ENCODE peak calls at places on chromosomes 12 and 14, in nine cellular contexts. Y is breast epithelium, B is NCI-H446 treated with DMSO at 0.1 percent for 48 hours, W is HuH-7, U is midbrain, K is suprapubic skin, Q is endothelial cell, L is head of caudate nucleus, J is GM13976. H is an unnamed sample.

GRCh38 chr12:9926876-9927275 is 5.3 kb downstream of the CLEC2A start:
- DNase-seq in Q (no peak), U (no peak), K (no peak), J (no peak), W (no peak), L (no peak), B (no peak), Y (no peak), H (no peak)

GRCh38 chr14:98099527-98099926 is 1172.5 kb downstream of the BCL11B start:
- DNase-seq in L (no peak), Y (no peak), Q (no peak), U (no peak), W (no peak), J (no peak), K (no peak), B (no peak), H (no peak)

GRCh38 chr12:13811061-13811460 is 170.3 kb downstream of the GRIN2B start:
- DNase-seq in B (no peak), U (no peak), K (no peak), J (no peak), Q (no peak), W (no peak), Y (no peak), L (no peak), H (no peak)

GRCh38 chr12:78534311-78534710 is 330.3 kb upstream of the SYT1 start:
- DNase-seq in U (no peak), Q (no peak), K (no peak), J (no peak), L (no peak), Y (no peak), W (no peak), B (no peak), H (no peak)

GRCh38 chr14:60647081-60647836 is 2.0 kb downstream of the SIX1 start:
- DNase-seq in L (no peak), K (no peak), Y (no peak), J (no peak), U (no peak), B (no peak), W (peak), Q (peak), H (no peak)

GRCh38 chr12:109775172-109775881 is 57.9 kb downstream of the TRPV4 start:
- DNase-seq in Q (peak), K (peak), W (peak), B (no peak), L (peak), J (peak), Y (peak), U (peak), H (peak)

GRCh38 chr14:92959189-92959531 is 36.2 kb downstream of the CHGA start:
- DNase-seq in Q (no peak), U (peak), Y (no peak), W (no peak), L (peak), B (no peak), K (no peak), J (no peak), H (no peak)

GRCh38 chr12:119200601-119201000 is 21.9 kb downstream of the HSPB8 start:
- DNase-seq in Y (no peak), K (no peak), U (no peak), L (no peak), W (no peak), J (no peak), Q (no peak), B (no peak), H (no peak)

GRCh38 chr14:52025952-52026510 is 36.7 kb downstream of the RTRAF start:
- DNase-seq in Y (no peak), J (no peak), W (no peak), Q (no peak), U (peak), B (no peak), K (no peak), L (peak), H (no peak)

GRCh38 chr12:124006582-124007170 is 33.7 kb downstream of the ZNF664 start:
- DNase-seq in J (peak), B (no peak), Q (no peak), Y (no peak), L (no peak), U (no peak), W (no peak), K (no peak), H (no peak)

GRCh38 chr12:65414526-65414925 is 136.0 kb downstream of the MSRB3 start:
- DNase-seq in K (no peak), B (no peak), Q (no peak), J (no peak), L (no peak), U (no peak), W (no peak), Y (no peak), H (no peak)

GRCh38 chr12:88393017-88393767 is 187.1 kb downstream of the KITLG start:
- DNase-seq in J (no peak), L (no peak), W (peak), B (no peak), K (no peak), Q (no peak), Y (no peak), U (no peak), H (no peak)

GRCh38 chr12:41486718-41487117 is 298.6 kb downstream of the PDZRN4 start:
- DNase-seq in W (no peak), Y (no peak), K (no peak), L (no peak), J (no peak), B (no peak), U (no peak), Q (no peak), H (no peak)

GRCh38 chr14:93430889-93431670 is at the start of gene UNC79:
- DNase-seq in J (peak), B (peak), L (peak), Y (no peak), K (no peak), Q (peak), U (peak), W (peak), H (no peak)

GRCh38 chr12:97921957-97922722 is 459.5 kb downstream of the RMST start:
- DNase-seq in U (no peak), J (no peak), Y (no peak), L (no peak), K (no peak), B (peak), W (no peak), Q (no peak), H (no peak)

GRCh38 chr12:24045816-24046257 is 96.4 kb upstream of the SOX5 start:
- DNase-seq in U (no peak), Q (no peak), L (no peak), J (no peak), Y (no peak), B (no peak), W (peak), K (no peak), H (no peak)

GRCh38 chr12:91984571-91984970 is 161.1 kb downstream of the BTG1 start:
- DNase-seq in K (no peak), W (no peak), L (no peak), U (no peak), J (no peak), Y (no peak), B (no peak), Q (no peak), H (no peak)